ENCODE peak calls at places on chromosomes 12 and 14, in four cellular contexts. Z is stimulated activated CD8-positive, alpha-beta memory T cell treated with anti-CD3 and anti-CD28 coated beads, Interleukin-15, amount 100 ng/mL, for 48 hours; X is astrocyte of the spinal cord; D is NAMALWA. V is an unnamed sample.
A peak's percentile ranks its signal among the peaks of the same experiment; 100 is the strongest.

GRCh38 chr12:109738209-109738608 is 24.6 kb downstream of the FAM222A start:
- DNase-seq in D (no peak), Z (no peak), X (no peak), V (no peak)

GRCh38 chr14:50237448-50237847 is 6.1 kb upstream of the SOS2 start:
- DNase-seq in X (no peak), D (peak; percentile 13), Z (no peak), V (peak; percentile 85)

GRCh38 chr14:28773917-28774691 is 7.5 kb downstream of the FOXG1 start:
- DNase-seq in Z (no peak), D (no peak), X (peak; percentile 71), V (no peak)

GRCh38 chr12:13817131-13817530 is 164.3 kb downstream of the GRIN2B start:
- DNase-seq in Z (no peak), X (no peak), D (no peak), V (no peak)

GRCh38 chr14:92973265-92973797 is 50.4 kb downstream of the CHGA start:
- DNase-seq in Z (peak; percentile 15), D (peak; percentile 37), X (peak; percentile 44), V (peak; percentile 57)

GRCh38 chr14:36315159-36315853 is 5.1 kb downstream of the MBIP start:
- DNase-seq in Z (no peak), D (no peak), X (no peak), V (peak; percentile 14)

GRCh38 chr12:124523071-124523470 is 44.3 kb downstream of the NCOR2 start:
- DNase-seq in Z (no peak), X (no peak), D (no peak), V (no peak)

GRCh38 chr12:13094349-13094748 is 9.1 kb downstream of the GSG1 start:
- DNase-seq in D (no peak), X (peak; percentile 34), Z (no peak), V (peak; percentile 56)

GRCh38 chr14:50312734-50313054 is 570 bp downstream of the DMAC2L start:
- DNase-seq in X (no peak), Z (no peak), D (peak; percentile 67), V (no peak)

GRCh38 chr12:68641138-68641537 is 30.4 kb downstream of the RAP1B start:
- DNase-seq in X (no peak), D (peak; percentile 33), Z (peak; percentile 24), V (no peak)

GRCh38 chr12:75658826-75659823 is 147.7 kb upstream of the KRR1 start:
- DNase-seq in X (peak; percentile 90), Z (peak; percentile 14), D (no peak), V (peak; percentile 33)

GRCh38 chr14:33966276-33966675 is 15.4 kb upstream of the EGLN3 start:
- DNase-seq in Z (no peak), D (no peak), X (no peak), V (no peak)

GRCh38 chr14:22131749-22132476 is 457.1 kb downstream of the DAD1 start:
- DNase-seq in X (no peak), D (peak; percentile 66), Z (no peak), V (peak; percentile 35)

V was measured in KBM-7.